ENCODE peak calls at places on chromosomes 13 and 19, in ten cellular contexts. W, E, T, C, D, B, L, G, Q and O are unnamed samples.

GRCh38 chr13:24742294-24742693 is 21.7 kb upstream of the RNF17 start:
- DNase-seq in T (no peak), L (no peak), Q (no peak), W (no peak), C (no peak), E (no peak), G (no peak), D (no peak), B (no peak), O (no peak)

GRCh38 chr13:22316494-22317025 is 645.7 kb downstream of the FGF9 start:
- DNase-seq in L (no peak), G (no peak), W (no peak), B (no peak), C (no peak), D (no peak), T (no peak), E (no peak), Q (no peak), O (no peak)

GRCh38 chr13:31803327-31803726 is 64.0 kb downstream of the RXFP2 start:
- DNase-seq in E (no peak), Q (no peak), B (no peak), W (no peak), T (no peak), D (no peak), C (no peak), L (no peak), G (no peak), O (no peak)

GRCh38 chr19:17002455-17002854 is 24.2 kb downstream of the CPAMD8 start:
- DNase-seq in G (no peak), D (no peak), W (no peak), T (no peak), E (no peak), L (no peak), B (no peak), Q (no peak), C (no peak), O (no peak)

GRCh38 chr13:90485441-90485840 is 862.0 kb upstream of the MIR17HG start:
- DNase-seq in L (no peak), G (no peak), Q (no peak), B (no peak), W (no peak), T (no peak), C (no peak), D (no peak), E (no peak), O (no peak)

GRCh38 chr19:1636325-1637236 is 15.8 kb downstream of the TCF3 start:
- DNase-seq in G (no peak), Q (no peak), W (no peak), E (no peak), C (no peak), L (no peak), B (no peak), D (no peak), T (no peak), O (no peak)

GRCh38 chr19:13169769-13170168 is 19.6 kb downstream of the IER2 start:
- DNase-seq in T (peak), G (peak), B (no peak), W (no peak), Q (peak), C (no peak), E (peak), L (no peak), D (no peak), O (no peak)

GRCh38 chr13:73060251-73061160 is 1.7 kb downstream of the KLF5 start:
- DNase-seq in Q (no peak), L (peak), G (no peak), D (no peak), T (no peak), C (peak), W (peak), B (no peak), E (no peak), O (no peak)

GRCh38 chr13:82323101-82323500 is 1559.2 kb downstream of the SLITRK1 start:
- DNase-seq in E (no peak), L (no peak), G (no peak), B (no peak), D (no peak), Q (no peak), C (no peak), W (no peak), T (no peak), O (no peak)

GRCh38 chr13:102935896-102936321 is 90.1 kb downstream of the ERCC5 start:
- DNase-seq in W (no peak), B (no peak), D (no peak), E (no peak), G (no peak), Q (no peak), T (no peak), C (no peak), L (no peak), O (no peak)

GRCh38 chr13:66965146-66965545 is 265.0 kb downstream of the PCDH9 start:
- DNase-seq in W (no peak), G (no peak), Q (no peak), E (no peak), C (no peak), L (no peak), B (no peak), T (no peak), D (no peak), O (no peak)

GRCh38 chr19:53810187-53810546 is 13.9 kb downstream of the NLRP12 start:
- DNase-seq in E (no peak), B (no peak), G (no peak), T (no peak), Q (no peak), L (no peak), C (no peak), W (no peak), D (no peak), O (no peak)

GRCh38 chr19:1816530-1817298 is 4.6 kb upstream of the ATP8B3 start:
- DNase-seq in G (peak), E (no peak), B (no peak), L (no peak), W (no peak), D (no peak), Q (no peak), C (no peak), T (no peak), O (no peak)

GRCh38 chr19:50563597-50563996 is 4.6 kb downstream of the LRRC4B start:
- DNase-seq in W (no peak), B (no peak), D (no peak), Q (no peak), G (no peak), E (no peak), L (no peak), T (no peak), C (no peak), O (no peak)

GRCh38 chr19:32652893-32653625 is 21.9 kb downstream of the ANKRD27 start:
- DNase-seq in L (peak), G (peak), D (no peak), E (peak), Q (peak), T (no peak), W (peak), B (peak), C (no peak), O (no peak)

GRCh38 chr19:50794778-50795664 is 4.8 kb downstream of the ACP4 start:
- DNase-seq in T (no peak), G (no peak), C (peak), W (no peak), L (no peak), D (no peak), E (no peak), B (no peak), Q (no peak), O (no peak)

GRCh38 chr19:54114340-54114826 is 1.1 kb downstream of the TFPT start:
- DNase-seq in L (peak), Q (peak), T (no peak), B (no peak), C (peak), W (peak), E (peak), G (peak), D (no peak), O (no peak)

GRCh38 chr13:101323601-101324000 is 92.7 kb downstream of the NALCN start:
- DNase-seq in C (no peak), W (no peak), D (no peak), G (no peak), L (no peak), E (no peak), B (no peak), T (no peak), Q (no peak), O (no peak)

GRCh38 chr19:45817725-45818301 is 2.7 kb upstream of the RSPH6A start:
- DNase-seq in G (peak), E (no peak), W (no peak), L (no peak), D (no peak), C (no peak), B (no peak), T (no peak), Q (no peak), O (no peak)

GRCh38 chr13:28684257-28684656 is 25.3 kb downstream of the POMP start:
- DNase-seq in C (peak), L (no peak), W (no peak), G (no peak), Q (no peak), D (no peak), B (no peak), T (no peak), E (peak), O (no peak)

GRCh38 chr19:38201731-38202130 is 22.3 kb downstream of the DPF1 start:
- DNase-seq in B (no peak), G (no peak), T (no peak), L (no peak), C (no peak), Q (no peak), D (no peak), E (no peak), W (no peak), O (no peak)

GRCh38 chr13:21013682-21014038 is 47.7 kb downstream of the LATS2 start:
- DNase-seq in D (no peak), L (no peak), C (no peak), T (no peak), E (no peak), G (no peak), W (no peak), B (peak), Q (no peak), O (no peak)

GRCh38 chr19:32231020-32231419 is 114.4 kb upstream of the ZNF507 start:
- DNase-seq in D (no peak), E (no peak), T (no peak), L (no peak), W (no peak), B (no peak), G (no peak), Q (no peak), C (no peak), O (no peak)

GRCh38 chr19:54211214-54211613 is 10.6 kb downstream of the RPS9 start:
- DNase-seq in W (no peak), E (no peak), T (no peak), B (no peak), G (no peak), C (no peak), Q (no peak), L (no peak), D (no peak), O (no peak)

GRCh38 chr13:76225815-76226489 is 589.8 kb downstream of the LMO7 start:
- DNase-seq in C (no peak), W (no peak), L (peak), D (no peak), T (no peak), Q (no peak), G (no peak), B (no peak), E (no peak), O (no peak)

GRCh38 chr13:107373551-107373950 is 805.6 kb upstream of the ARGLU1 start:
- DNase-seq in D (no peak), C (no peak), T (no peak), E (no peak), L (no peak), Q (no peak), B (no peak), W (no peak), G (no peak), O (no peak)

DNA sequence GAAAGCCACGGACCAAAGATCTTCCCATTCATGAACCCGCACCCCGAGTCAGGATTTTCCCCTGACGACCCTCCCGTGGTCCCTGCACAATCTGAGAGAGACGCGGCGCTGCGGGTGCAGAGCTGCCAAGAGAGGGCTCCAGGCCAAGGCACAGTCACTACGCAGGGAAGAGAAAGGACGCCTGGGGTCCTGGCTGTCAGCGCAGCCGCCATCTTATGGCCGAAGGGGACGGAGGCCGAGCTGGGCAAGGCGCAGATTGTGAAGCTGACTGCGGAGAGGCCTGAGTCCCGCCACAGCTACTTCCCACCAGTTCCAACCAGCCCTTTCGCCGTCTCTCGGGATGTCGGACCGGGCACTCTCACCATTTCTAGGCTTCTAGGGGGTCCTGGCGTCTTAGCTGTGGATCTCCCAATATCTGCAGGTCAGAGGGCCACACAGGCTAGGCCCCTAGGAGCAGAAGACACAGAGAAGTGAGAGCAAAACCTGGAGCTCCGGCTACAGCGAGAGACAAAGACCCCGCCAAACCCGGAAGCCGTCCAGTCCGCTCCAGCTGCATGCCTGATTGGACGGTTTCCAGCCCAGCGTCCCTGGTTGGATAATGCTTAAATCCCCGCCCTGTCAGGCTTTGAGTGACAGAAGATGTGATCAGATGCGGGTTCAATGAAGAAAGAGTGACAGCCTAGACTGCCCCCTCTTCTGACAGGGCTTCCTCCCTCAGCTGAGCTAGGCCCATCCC is at the start of gene ZNF100:
- DNase-seq in T (no peak), L (peak), B (peak), Q (peak), C (peak), G (peak), W (peak), D (no peak), E (peak), O (peak)
- TF ChIP-seq POLR2A in T (no peak), L (no peak), B (peak), Q (no peak), C (peak), G (peak), W (peak), D (peak), E (peak), O (peak)

GRCh38 chr19:18281082-18282020 is at the start of gene JUND:
- DNase-seq in T (peak), B (peak), C (peak), W (peak), G (peak), Q (peak), E (peak), D (no peak), L (peak), O (peak)

GRCh38 chr19:18283338-18283737 is 1.9 kb upstream of the JUND start:
- DNase-seq in Q (no peak), B (no peak), L (no peak), D (no peak), E (no peak), T (no peak), W (peak), G (no peak), C (no peak), O (no peak)

GRCh38 chr19:18280247-18281081 is 958 bp downstream of the JUND start:
- DNase-seq in W (peak), L (peak), Q (peak), E (peak), D (no peak), T (peak), C (peak), G (peak), B (peak), O (no peak)

GRCh38 chr19:18282788-18283141 is 1.3 kb upstream of the JUND start:
- DNase-seq in G (no peak), W (no peak), L (no peak), E (peak), T (no peak), D (no peak), C (peak), B (no peak), Q (no peak), O (no peak)

GRCh38 chr19:18282021-18282787 is 782 bp upstream of the JUND start:
- DNase-seq in D (no peak), C (no peak), T (no peak), Q (no peak), E (no peak), G (no peak), B (no peak), W (peak), L (no peak), O (no peak)
- TF ChIP-seq POLR2A in D (peak), C (peak), T (peak), Q (no peak), E (peak), G (peak), B (no peak), W (peak), L (no peak), O (peak)

DNA sequence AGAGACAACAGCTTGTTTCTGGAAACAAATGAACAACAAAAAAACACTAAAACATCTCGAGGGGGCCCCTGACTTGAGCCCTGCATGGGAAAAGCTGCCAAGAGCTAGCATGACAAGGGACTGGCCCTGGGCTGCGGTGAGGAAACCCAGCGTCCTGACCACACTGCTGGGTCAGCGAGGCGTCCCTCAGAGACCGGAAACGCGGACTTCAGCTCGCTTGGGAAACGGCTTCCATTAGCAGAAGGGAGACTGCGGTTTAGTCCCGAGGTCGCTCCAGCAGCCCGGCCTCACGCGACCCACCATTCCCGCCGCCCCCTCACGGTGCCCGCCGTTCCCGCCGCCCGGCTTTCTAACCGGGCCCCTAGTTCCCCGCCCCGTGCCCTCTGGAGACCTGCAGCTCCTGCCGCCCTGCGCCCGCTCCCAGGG is 630 bp downstream of the CCDC122 start:
- DNase-seq in C (no peak), L (peak), G (peak), E (no peak), B (peak), T (peak), W (no peak), D (no peak), Q (peak), O (peak)
- TF ChIP-seq POLR2A in C (no peak), L (no peak), G (no peak), E (no peak), B (no peak), T (no peak), W (no peak), D (no peak), Q (no peak), O (no peak)

GRCh38 chr19:41500443-41500842 is 57.5 kb downstream of the ERICH4 start:
- DNase-seq in E (no peak), G (no peak), D (no peak), W (no peak), Q (no peak), T (no peak), C (no peak), L (no peak), B (no peak), O (no peak)
- TF ChIP-seq POLR2A in E (no peak), G (no peak), D (no peak), W (no peak), Q (no peak), T (no peak), C (no peak), L (no peak), B (peak), O (no peak)

GRCh38 chr19:57947419-57948134 is at the start of gene ZNF256:
- DNase-seq in W (peak), Q (peak), T (peak), C (peak), L (peak), G (peak), D (no peak), B (peak), E (peak), O (peak)
- TF ChIP-seq POLR2A in W (peak), Q (no peak), T (no peak), C (no peak), L (no peak), G (no peak), D (no peak), B (no peak), E (no peak), O (no peak)

GRCh38 chr19:8821748-8822241 is 10.3 kb downstream of the ZNF558 start:
- DNase-seq in B (no peak), G (no peak), L (no peak), D (no peak), E (no peak), Q (no peak), C (no peak), T (no peak), W (no peak), O (no peak)
- TF ChIP-seq POLR2A in B (no peak), G (no peak), L (no peak), D (no peak), E (no peak), Q (no peak), C (no peak), T (no peak), W (no peak), O (no peak)